ENCODE peak calls at places on chromosomes 13 and 19, in five cellular contexts. V is CD8-positive, alpha-beta memory T cell; Q is uterus; P is CD4-positive, CD25-positive, alpha-beta regulatory T cell; L is pancreas. K is an unnamed sample.

GRCh38 chr13:110070511-110071120 is 236.3 kb downstream of the COL4A1 start:
- DNase-seq in V (no peak), Q (no peak), P (no peak), L (no peak), K (no peak)

GRCh38 chr19:1470864-1471513 is 8.0 kb downstream of the C19orf25 start:
- DNase-seq in V (no peak), Q (no peak), P (no peak), L (no peak), K (no peak)

GRCh38 chr13:68895696-68896095 is 1211.9 kb upstream of the ATXN8OS start:
- DNase-seq in V (no peak), Q (no peak), P (no peak), L (no peak), K (no peak)

GRCh38 chr13:95087746-95088305 is 213.4 kb downstream of the ABCC4 start:
- DNase-seq in V (no peak), Q (no peak), P (no peak), L (no peak), K (no peak)

GRCh38 chr13:21240586-21240985 is 64.1 kb downstream of the MRPL57 start:
- DNase-seq in V (no peak), Q (no peak), P (no peak), L (no peak), K (peak; percentile 49)

GRCh38 chr19:29861575-29861974 is 49.8 kb downstream of the CCNE1 start:
- DNase-seq in V (no peak), Q (no peak), P (no peak), L (no peak), K (no peak)

GRCh38 chr19:4431808-4432674 is 25.6 kb downstream of the UBXN6 start:
- DNase-seq in V (no peak), Q (no peak), P (no peak), L (no peak), K (no peak)

GRCh38 chr13:96519380-96519779 is 429.5 kb downstream of the HS6ST3 start:
- DNase-seq in V (no peak), Q (no peak), P (no peak), L (no peak), K (no peak)

DNA sequence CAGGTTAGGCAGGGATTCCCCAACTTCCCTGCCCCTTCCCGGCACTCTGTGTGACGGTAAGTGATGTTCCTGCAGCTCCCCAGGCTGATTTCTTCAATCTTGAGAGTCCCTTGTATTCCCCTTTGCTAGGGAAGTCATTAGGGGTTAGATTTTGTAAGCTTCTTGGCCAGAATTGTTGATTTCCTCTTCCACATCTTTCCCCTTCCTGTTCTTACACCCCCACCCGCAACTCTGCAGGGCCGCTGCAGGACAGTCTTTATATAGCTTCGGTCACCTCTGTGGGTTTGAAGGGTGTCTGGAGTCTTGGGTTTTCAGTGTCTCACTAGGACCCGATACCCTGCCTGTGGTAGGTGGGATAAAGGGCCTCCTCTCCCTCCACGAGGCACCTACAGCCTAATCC is 10.6 kb upstream of the ADGRE1 start:
- DNase-seq in V (no peak), Q (no peak), P (no peak), L (no peak), K (no peak)
- H3K9me3 ChIP-seq in V (no peaks in the 10 kb centered on the region), Q (no peaks in the 10 kb centered on the region), P (no peaks in the 10 kb centered on the region), L (no peaks in the 10 kb centered on the region), K (peaks cover 5% of the 10 kb centered on the region)

GRCh38 chr19:38635483-38636399 is 11.7 kb upstream of the ACTN4 start:
- DNase-seq in V (no peak), Q (no peak), P (no peak), L (no peak), K (no peak)
- H3K36me3 ChIP-seq in V (peaks cover 18% of the 10 kb centered on the region), Q (no peaks in the 10 kb centered on the region), P (peaks cover 25% of the 10 kb centered on the region), L (no peaks in the 10 kb centered on the region), K (peaks cover 71% of the 10 kb centered on the region)

DNA sequence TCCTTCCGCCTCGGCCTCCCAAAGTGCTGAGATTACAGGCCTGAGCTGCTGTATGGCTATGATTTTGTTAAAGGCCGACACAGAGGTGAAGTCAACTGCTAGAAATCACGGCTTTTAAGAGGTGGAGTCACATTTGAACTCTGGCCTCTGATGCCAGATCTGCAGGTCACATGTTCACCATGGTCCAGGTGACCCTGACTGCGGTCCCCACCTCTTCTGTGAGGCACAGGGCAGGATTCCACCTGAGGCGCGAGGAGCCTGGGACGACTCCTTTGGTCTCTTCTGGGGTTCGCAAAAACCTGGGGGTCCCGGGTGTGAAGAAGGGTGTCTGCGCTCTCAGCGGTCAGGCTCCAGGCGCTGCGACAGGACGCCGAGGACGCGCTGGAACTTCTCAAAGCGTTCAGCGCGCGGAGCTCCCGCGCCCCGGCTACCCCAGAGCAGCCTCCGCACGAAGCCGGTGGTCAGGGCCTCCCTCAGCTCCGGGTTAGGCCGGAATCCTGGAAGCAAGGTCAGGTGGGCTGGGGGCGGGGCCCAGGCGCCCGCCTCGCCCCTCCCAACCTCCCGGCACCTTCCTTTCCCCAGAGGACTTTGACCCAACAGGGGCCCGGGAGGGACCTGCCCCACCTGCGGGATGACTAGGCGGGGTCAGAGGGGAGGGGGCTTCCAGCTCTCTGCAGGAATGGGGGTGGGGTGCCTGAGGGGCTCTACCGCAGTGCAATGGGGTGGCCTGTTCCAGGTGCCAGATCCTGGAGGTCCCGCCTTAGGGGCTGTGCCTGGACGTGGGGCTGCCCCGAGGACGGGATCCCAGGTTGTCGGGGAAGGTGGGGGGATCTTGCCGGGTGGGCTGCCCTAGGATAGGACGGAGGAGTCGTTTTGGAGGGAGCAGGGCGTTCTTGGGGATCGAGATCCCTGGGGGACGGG is 13.0 kb downstream of the TRIP10 start:
- DNase-seq in V (no peak), Q (no peak), P (no peak), L (no peak), K (no peak)
- H3K4me3 ChIP-seq in V (no peak overlapping the region), Q (no peak overlapping the region), P (no peak overlapping the region), L (no peak overlapping the region), K (no peak overlapping the region)

GRCh38 chr19:12202250-12202649 is 39.4 kb downstream of the ZNF136 start:
- DNase-seq in V (peak; percentile 66), Q (no peak), P (peak; percentile 17), L (peak; percentile 36), K (no peak)

GRCh38 chr19:12200020-12200419 is 37.1 kb downstream of the ZNF136 start:
- DNase-seq in V (no peak), Q (no peak), P (no peak), L (no peak), K (no peak)

GRCh38 chr19:12208221-12208620 is 45.3 kb downstream of the ZNF136 start:
- DNase-seq in V (no peak), Q (no peak), P (no peak), L (no peak), K (no peak)

DNA sequence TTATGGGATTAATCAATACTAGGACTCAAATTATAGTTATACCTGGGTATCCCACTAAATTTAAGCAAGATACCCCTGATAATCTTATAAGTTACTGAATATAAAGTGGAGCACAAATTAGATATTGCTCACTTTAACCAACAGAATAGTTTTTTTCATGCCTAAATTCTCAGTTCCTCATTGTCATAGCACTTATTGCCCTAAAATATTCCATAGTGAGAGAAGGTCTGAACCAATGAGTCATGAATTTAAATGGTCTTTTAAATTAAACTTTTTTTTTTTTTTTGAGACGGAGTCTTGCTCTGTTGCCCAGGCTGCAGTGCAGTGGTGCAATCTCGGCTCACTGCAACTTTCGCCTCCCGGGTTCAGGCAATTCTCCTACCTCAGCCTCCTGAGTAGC is 42.4 kb downstream of the ZNF136 start:
- DNase-seq in V (no peak), Q (no peak), P (no peak), L (no peak), K (no peak)
- H3K9me3 ChIP-seq in V (peaks cover 31% of the 10 kb centered on the region), Q (peaks cover 42% of the 10 kb centered on the region), P (peaks cover 53% of the 10 kb centered on the region), L (no peaks in the 10 kb centered on the region), K (peaks cover 49% of the 10 kb centered on the region)

GRCh38 chr13:40770934-40771618 is at the start of gene MRPS31:
- DNase-seq in V (peak; percentile 94), Q (peak; percentile 94), P (peak; percentile 90), L (peak; percentile 95), K (peak; percentile 97)
- H3K36me3 ChIP-seq in V (no peaks in the 10 kb centered on the region), Q (no peaks in the 10 kb centered on the region), P (peaks cover 7% of the 10 kb centered on the region), L (no peaks in the 10 kb centered on the region), K (no peaks in the 10 kb centered on the region)

DNA sequence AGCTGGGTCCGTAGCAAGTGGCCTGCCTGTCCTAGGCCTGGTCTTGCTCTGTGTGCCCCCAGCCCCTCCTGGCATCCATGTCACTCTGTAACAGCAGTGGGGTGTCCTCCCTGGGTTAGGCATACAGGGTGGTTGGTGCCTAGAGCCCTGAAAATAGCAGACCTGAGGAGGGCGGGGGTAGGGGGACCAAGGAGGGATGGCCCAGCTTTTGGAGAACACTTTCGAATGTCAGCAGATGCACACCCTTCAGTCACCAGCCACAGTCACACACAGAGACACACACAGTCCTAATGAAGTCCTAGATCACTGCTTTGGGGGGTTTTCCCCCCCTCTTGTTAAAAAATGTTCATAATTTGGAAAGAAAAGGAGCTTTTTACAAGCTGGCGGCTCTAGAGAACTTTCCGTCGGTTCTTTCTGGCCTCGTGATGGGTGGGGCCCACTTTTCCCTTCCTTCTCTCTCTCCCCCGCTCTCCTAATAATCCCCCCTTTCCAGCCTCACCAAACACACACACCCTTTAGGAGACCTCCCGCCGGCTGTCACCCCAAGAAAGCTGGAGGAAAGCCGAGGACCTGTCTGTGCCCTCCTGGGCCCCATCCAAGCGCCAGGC is 47.9 kb downstream of the LYL1 start:
- DNase-seq in V (no peak), Q (no peak), P (no peak), L (no peak), K (peak; percentile 56)
- H3K4me3 ChIP-seq in V (no peak overlapping the region), Q (no peak overlapping the region), P (no peak overlapping the region), L (no peak overlapping the region), K (no peak overlapping the region)

GRCh38 chr13:45331123-45331619 is 9.8 kb downstream of the TPT1 start:
- DNase-seq in V (no peak), Q (no peak), P (no peak), L (no peak), K (no peak)
- H3K9me3 ChIP-seq in V (no peaks in the 10 kb centered on the region), Q (no peaks in the 10 kb centered on the region), P (no peaks in the 10 kb centered on the region), L (no peaks in the 10 kb centered on the region), K (no peaks in the 10 kb centered on the region)

DNA sequence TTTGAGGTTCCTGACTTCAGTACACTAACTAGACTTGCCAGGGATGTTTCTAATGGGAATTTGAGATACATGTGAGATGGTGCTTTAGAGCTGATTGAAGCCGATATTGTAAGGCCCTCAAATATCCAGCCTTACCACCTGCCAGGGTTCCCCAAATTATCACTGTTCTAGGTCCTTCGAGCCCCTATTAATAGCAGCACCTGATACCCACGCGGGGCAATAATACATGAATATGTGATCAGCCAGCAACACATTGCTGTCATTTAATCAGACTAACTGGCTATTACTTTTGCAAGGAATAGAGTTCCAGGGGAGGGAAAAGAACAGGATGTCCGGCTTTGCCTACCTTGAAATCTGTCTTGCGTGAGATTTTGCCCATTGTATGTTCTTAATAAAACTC is 5.1 kb downstream of the RGCC start:
- DNase-seq in V (no peak), Q (no peak), P (no peak), L (no peak), K (no peak)
- H3K36me3 ChIP-seq in V (peaks cover 4% of the 10 kb centered on the region), Q (no peaks in the 10 kb centered on the region), P (peaks cover 43% of the 10 kb centered on the region), L (no peaks in the 10 kb centered on the region), K (no peaks in the 10 kb centered on the region)

DNA sequence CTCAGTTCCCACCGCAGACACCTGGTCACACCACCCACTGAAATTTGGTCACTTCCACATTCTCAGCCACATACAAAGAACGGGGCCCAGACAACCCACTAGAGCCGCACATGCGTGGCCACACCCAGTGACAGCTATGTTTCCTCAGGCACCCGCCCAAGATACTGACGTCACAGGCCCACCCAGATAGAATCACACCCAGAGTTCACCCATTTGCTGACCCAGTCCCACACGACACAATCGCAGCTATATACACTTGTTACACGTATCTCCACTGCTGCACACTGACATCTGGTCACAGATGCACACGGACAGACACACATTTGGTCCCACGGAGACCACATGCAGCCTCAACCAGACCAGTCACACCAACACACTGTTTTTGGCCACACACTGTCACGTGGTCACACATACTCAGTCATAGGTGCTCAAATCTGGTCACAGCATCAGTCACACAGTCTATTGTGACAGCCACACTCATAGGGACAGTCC is 2.9 kb downstream of the NUMBL start:
- DNase-seq in V (no peak), Q (peak; percentile 87), P (no peak), L (no peak), K (peak; percentile 35)
- H3K4me3 ChIP-seq in V (no peak overlapping the region), Q (no peak overlapping the region), P (no peak overlapping the region), L (no peak overlapping the region), K (no peak overlapping the region)

GRCh38 chr19:27618006-27618405 is 1594.9 kb downstream of the UQCRFS1 start:
- DNase-seq in V (no peak), Q (no peak), P (no peak), L (no peak), K (no peak)
- H3K9me3 ChIP-seq in V (peaks cover 4% of the 10 kb centered on the region), Q (peaks cover under 1% of the 10 kb centered on the region), P (peaks cover 73% of the 10 kb centered on the region), L (no peaks in the 10 kb centered on the region), K (peaks cover 70% of the 10 kb centered on the region)

K was measured in MG63.